ENCODE peak calls at places on chromosomes 4 and X, in seven cellular contexts. Y is T1000, H is transverse colon, X is stomach, Z is WERI-Rb-1, L is HFF-Myc, T is heart right ventricle. D is an unnamed sample.

GRCh38 chr4:87657525-87657924 is 7.4 kb downstream of the DMP1 start:
- DNase-seq in Y (peak; percentile 6), H (no peak), X (no peak), Z (no peak), L (peak; percentile 37), T (no peak), D (no peak)

GRCh38 chrX:40880712-40881111 is 145.4 kb upstream of the MED14 start:
- DNase-seq in Y (no peak), H (no peak), X (no peak), Z (no peak), L (no peak), T (no peak), D (no peak)

GRCh38 chr4:8708401-8709021 is 115.9 kb downstream of the CPZ start:
- DNase-seq in Y (no peak), H (no peak), X (no peak), Z (no peak), L (no peak), T (no peak), D (no peak)

GRCh38 chr4:46648088-46648744 is 258.3 kb upstream of the GABRA2 start:
- DNase-seq in Y (no peak), H (peak; percentile 16), X (no peak), Z (peak; percentile 65), L (no peak), T (no peak), D (peak; percentile 19)

GRCh38 chr4:156751486-156751885 is 220.1 kb downstream of the PDGFC start:
- DNase-seq in Y (no peak), H (no peak), X (no peak), Z (no peak), L (no peak), T (no peak), D (no peak)

GRCh38 chr4:8558080-8558960 is 21.9 kb upstream of the GPR78 start:
- DNase-seq in Y (peak; percentile 32), H (no peak), X (no peak), Z (no peak), L (no peak), T (no peak), D (no peak)

GRCh38 chrX:1391370-1391706 is 575 bp downstream of the SLC25A6 start:
- DNase-seq in Y (no peak), H (no peak), X (no peak), Z (peak; percentile 89), L (no peak), T (peak; percentile 95), D (peak; percentile 90)

GRCh38 chrX:153928846-153929245 is 2.8 kb upstream of the ARHGAP4 start:
- DNase-seq in Y (no peak), H (no peak), X (no peak), Z (no peak), L (no peak), T (no peak), D (no peak)

GRCh38 chr4:40672528-40673522 is 43.2 kb upstream of the RBM47 start:
- DNase-seq in Y (peak; percentile 49), H (no peak), X (no peak), Z (peak; percentile 59), L (peak; percentile 73), T (no peak), D (no peak)

GRCh38 chrX:153925739-153926593 is at the start of gene ARHGAP4:
- DNase-seq in Y (no peak), H (no peak), X (no peak), Z (no peak), L (no peak), T (no peak), D (no peak)

GRCh38 chr4:40194602-40195161 is 2.1 kb upstream of the RHOH start:
- DNase-seq in Y (no peak), H (peak; percentile 46), X (no peak), Z (no peak), L (no peak), T (no peak), D (no peak)

GRCh38 chr4:55125763-55126541 is 557 bp upstream of the KDR start:
- DNase-seq in Y (no peak), H (no peak), X (no peak), Z (no peak), L (no peak), T (peak; percentile 13), D (no peak)

GRCh38 chr4:39686997-39687396 is 10.9 kb upstream of the UBE2K start:
- DNase-seq in Y (no peak), H (no peak), X (no peak), Z (no peak), L (no peak), T (no peak), D (no peak)

GRCh38 chr4:2458546-2459491 is 10.1 kb upstream of the RNF4 start:
- DNase-seq in Y (no peak), H (no peak), X (no peak), Z (no peak), L (no peak), T (no peak), D (no peak)

GRCh38 chrX:70033348-70033747 is 16.4 kb downstream of the AWAT2 start:
- DNase-seq in Y (no peak), H (no peak), X (peak; percentile 46), Z (peak; percentile 80), L (no peak), T (peak; percentile 15), D (peak; percentile 20)

GRCh38 chr4:25235401-25235800 is 1.6 kb downstream of the PI4K2B start:
- DNase-seq in Y (no peak), H (no peak), X (no peak), Z (no peak), L (no peak), T (no peak), D (no peak)

GRCh38 chr4:48704091-48704802 is 75.8 kb downstream of the FRYL start:
- DNase-seq in Y (no peak), H (no peak), X (no peak), Z (no peak), L (no peak), T (no peak), D (no peak)

GRCh38 chr4:91958651-91959050 is 345.1 kb upstream of the GRID2 start:
- DNase-seq in Y (no peak), H (no peak), X (no peak), Z (no peak), L (no peak), T (no peak), D (no peak)

GRCh38 chr4:109211671-109212070 is 90.8 kb downstream of the COL25A1 start:
- DNase-seq in Y (no peak), H (no peak), X (no peak), Z (no peak), L (no peak), T (no peak), D (no peak)

GRCh38 chr4:83490876-83491450 is 6.1 kb upstream of the ABRAXAS1 start:
- DNase-seq in Y (no peak), H (no peak), X (no peak), Z (no peak), L (peak; percentile 6), T (no peak), D (no peak)

GRCh38 chr4:48944659-48945290 is 38.2 kb upstream of the OCIAD2 start:
- DNase-seq in Y (no peak), H (peak; percentile 22), X (peak; percentile 36), Z (peak; percentile 30), L (no peak), T (no peak), D (peak; percentile 65)

GRCh38 chr4:188110741-188111458 is 1.5 kb upstream of the TRIML2 start:
- DNase-seq in Y (no peak), H (no peak), X (no peak), Z (no peak), L (no peak), T (no peak), D (no peak)

GRCh38 chr4:879730-880079 is 52.4 kb downstream of the GAK start:
- DNase-seq in Y (no peak), H (no peak), X (no peak), Z (no peak), L (no peak), T (no peak), D (no peak)

GRCh38 chrX:482702-483203 is 96.0 kb upstream of the PPP2R3B start:
- DNase-seq in Y (no peak), H (no peak), X (no peak), Z (no peak), L (no peak), T (no peak), D (no peak)

GRCh38 chr4:45662996-45663395 is 460.9 kb downstream of the GABRG1 start:
- DNase-seq in Y (peak; percentile 44), H (peak; percentile 69), X (peak; percentile 76), Z (no peak), L (no peak), T (peak; percentile 23), D (no peak)

GRCh38 chr4:164959896-164960295 is 17.6 kb downstream of the TRIM61 start:
- DNase-seq in Y (peak; percentile 13), H (no peak), X (no peak), Z (no peak), L (no peak), T (no peak), D (no peak)

GRCh38 chr4:136927172-136927571 is 605.1 kb downstream of the PCDH18 start:
- DNase-seq in Y (no peak), H (no peak), X (no peak), Z (no peak), L (no peak), T (no peak), D (no peak)

GRCh38 chr4:8852118-8852704 is 19.4 kb downstream of the HMX1 start:
- DNase-seq in Y (no peak), H (no peak), X (no peak), Z (no peak), L (no peak), T (no peak), D (no peak)

GRCh38 chrX:108537005-108537404 is 97.4 kb downstream of the COL4A5 start:
- DNase-seq in Y (no peak), H (no peak), X (no peak), Z (peak; percentile 9), L (no peak), T (no peak), D (peak; percentile 24)

GRCh38 chrX:5236096-5236495 is 992.6 kb downstream of the NLGN4X start:
- DNase-seq in Y (no peak), H (no peak), X (no peak), Z (peak; percentile 15), L (no peak), T (no peak), D (no peak)

GRCh38 chr4:99685234-99685633 is 27.6 kb upstream of the C4orf54 start:
- DNase-seq in Y (no peak), H (no peak), X (no peak), Z (no peak), L (no peak), T (no peak), D (no peak)

GRCh38 chr4:55184600-55185523 is 59.5 kb upstream of the KDR start:
- DNase-seq in Y (no peak), H (peak; percentile 38), X (peak; percentile 29), Z (peak; percentile 43), L (no peak), T (no peak), D (peak; percentile 66)

GRCh38 chrX:19593684-19594083 is 78.4 kb upstream of the MAP3K15 start:
- DNase-seq in Y (no peak), H (no peak), X (no peak), Z (peak; percentile 17), L (no peak), T (no peak), D (no peak)

GRCh38 chr4:117770269-117771087 is 263.8 kb upstream of the NDST3 start:
- DNase-seq in Y (no peak), H (no peak), X (no peak), Z (no peak), L (no peak), T (no peak), D (no peak)

GRCh38 chrX:103240155-103240554 is 14.8 kb downstream of the TCEAL8 start:
- DNase-seq in Y (no peak), H (no peak), X (no peak), Z (no peak), L (no peak), T (no peak), D (no peak)

GRCh38 chrX:23332101-23332887 is 2.4 kb upstream of the PTCHD1 start:
- DNase-seq in Y (no peak), H (peak; percentile 7), X (no peak), Z (no peak), L (no peak), T (no peak), D (no peak)

GRCh38 chr4:2961411-2962098 is 1.7 kb downstream of the NOP14 start:
- DNase-seq in Y (no peak), H (no peak), X (no peak), Z (no peak), L (no peak), T (no peak), D (peak; percentile 23)

GRCh38 chr4:143482753-143483362 is 30.6 kb upstream of the SMARCA5 start:
- DNase-seq in Y (no peak), H (no peak), X (no peak), Z (no peak), L (peak; percentile 32), T (no peak), D (no peak)

D was measured in colonic mucosa.